ENCODE peak calls at places on chromosomes 13 and 19, in seven cellular contexts. C is H1, O is A549, U is PC-9, H is neuronal stem cell, A is neural progenitor cell, J is endothelial cell of umbilical vein. Z is an unnamed sample.

GRCh38 chr13:105232403-105232802 is 1303.1 kb downstream of the EFNB2 start:
- DNase-seq in A (no peak), H (no peak), O (no peak), J (no peak), C (no peak), U (no peak), Z (no peak)

GRCh38 chr13:30257433-30258099 is 49.8 kb downstream of the KATNAL1 start:
- DNase-seq in H (peak; percentile 46), C (peak; percentile 47), O (no peak), J (no peak), U (no peak), A (peak; percentile 82), Z (peak; percentile 50)

GRCh38 chr19:17205237-17206140 is 9.7 kb upstream of the USE1 start:
- DNase-seq in O (peak; percentile 72), A (peak; percentile 75), U (peak; percentile 57), C (peak; percentile 80), H (no peak), J (peak; percentile 50), Z (peak; percentile 81)

GRCh38 chr13:110826861-110827672 is 87.8 kb downstream of the ANKRD10 start:
- DNase-seq in C (no peak), H (no peak), O (no peak), A (no peak), U (no peak), J (no peak), Z (no peak)

GRCh38 chr13:108268713-108269112 is 805 bp upstream of the TNFSF13B start:
- DNase-seq in C (no peak), H (no peak), J (no peak), O (no peak), A (no peak), U (no peak), Z (no peak)

GRCh38 chr13:48403151-48403631 is 9.7 kb downstream of the LPAR6 start:
- DNase-seq in O (no peak), C (no peak), A (no peak), J (no peak), U (no peak), H (no peak), Z (no peak)

GRCh38 chr19:30066781-30067759 is 125.0 kb downstream of the URI1 start:
- DNase-seq in J (no peak), H (no peak), U (no peak), C (no peak), O (no peak), A (no peak), Z (no peak)

GRCh38 chr19:35029737-35030256 is 473 bp upstream of the SCN1B start:
- DNase-seq in O (peak; percentile 63), J (peak; percentile 31), H (no peak), U (no peak), A (no peak), C (peak; percentile 62), Z (no peak)

GRCh38 chr13:91346848-91347211 is 657 bp upstream of the MIR17HG start:
- DNase-seq in J (peak; percentile 39), C (no peak), U (no peak), O (peak; percentile 18), A (peak; percentile 51), H (peak; percentile 14), Z (peak; percentile 64)

GRCh38 chr19:38851622-38852230 is 1.9 kb upstream of the HNRNPL start:
- DNase-seq in A (peak; percentile 96), U (peak; percentile 73), C (peak; percentile 94), J (peak; percentile 86), O (peak; percentile 98), H (peak; percentile 92), Z (peak; percentile 95)

GRCh38 chr13:92640936-92641335 is 585.7 kb upstream of the GPC6 start:
- DNase-seq in O (no peak), A (no peak), J (no peak), C (no peak), H (no peak), U (no peak), Z (no peak)

GRCh38 chr13:30334663-30335386 is 27.5 kb upstream of the KATNAL1 start:
- DNase-seq in J (peak; percentile 37), U (no peak), C (peak; percentile 63), O (peak; percentile 44), H (peak; percentile 54), A (peak; percentile 64), Z (peak; percentile 58)

GRCh38 chr13:58247080-58247479 is 615.5 kb downstream of the PCDH17 start:
- DNase-seq in A (no peak), C (no peak), J (no peak), O (no peak), U (no peak), H (no peak), Z (no peak)

GRCh38 chr19:23283925-23284324 is 33.7 kb upstream of the ZNF724 start:
- DNase-seq in O (peak; percentile 61), H (no peak), U (no peak), C (peak; percentile 82), J (peak; percentile 4), A (peak; percentile 55), Z (peak; percentile 85)

GRCh38 chr19:2270572-2271515 is 11.1 kb downstream of the PEAK3 start:
- DNase-seq in H (no peak), U (no peak), J (peak; percentile 63), C (no peak), O (peak; percentile 64), A (peak; percentile 74), Z (peak; percentile 65)

GRCh38 chr13:104773775-104774174 is 1707.6 kb upstream of the SLC10A2 start:
- DNase-seq in U (peak; percentile 45), O (peak; percentile 12), J (peak; percentile 54), A (peak; percentile 81), C (peak; percentile 51), H (peak; percentile 35), Z (peak; percentile 78)

GRCh38 chr13:43244482-43244881 is 221.1 kb downstream of the DNAJC15 start:
- DNase-seq in H (no peak), A (no peak), O (no peak), C (no peak), J (no peak), U (no peak), Z (no peak)

GRCh38 chr19:51948979-51949378 is 21.7 kb downstream of the ZNF613 start:
- DNase-seq in A (no peak), C (no peak), J (no peak), O (no peak), H (no peak), U (no peak), Z (no peak)

GRCh38 chr13:19845758-19846157 is 17.7 kb downstream of the ZMYM5 start:
- DNase-seq in C (no peak), U (peak; percentile 83), H (no peak), O (peak; percentile 76), A (no peak), J (peak; percentile 62), Z (peak; percentile 11)

GRCh38 chr19:58034476-58034790 is 608 bp downstream of the ZSCAN1 start:
- DNase-seq in H (peak; percentile 17), U (no peak), O (no peak), C (peak; percentile 60), J (no peak), A (peak; percentile 51), Z (peak; percentile 37)

GRCh38 chr19:30656520-30657100 is 284.4 kb downstream of the ZNF536 start:
- DNase-seq in H (no peak), O (no peak), U (no peak), J (no peak), C (no peak), A (no peak), Z (no peak)

GRCh38 chr13:75685239-75685697 is 49.1 kb downstream of the LMO7 start:
- DNase-seq in U (peak; percentile 70), O (peak; percentile 52), C (no peak), H (peak; percentile 6), J (peak; percentile 16), A (peak; percentile 49), Z (peak; percentile 84)

GRCh38 chr19:12603714-12604113 is 6.9 kb downstream of the ZNF490 start:
- DNase-seq in J (no peak), H (no peak), U (no peak), A (no peak), C (no peak), O (no peak), Z (no peak)

GRCh38 chr19:2394669-2395292 is 32.6 kb downstream of the TIMM13 start:
- DNase-seq in O (no peak), H (no peak), J (no peak), C (no peak), U (no peak), A (no peak), Z (no peak)

DNA sequence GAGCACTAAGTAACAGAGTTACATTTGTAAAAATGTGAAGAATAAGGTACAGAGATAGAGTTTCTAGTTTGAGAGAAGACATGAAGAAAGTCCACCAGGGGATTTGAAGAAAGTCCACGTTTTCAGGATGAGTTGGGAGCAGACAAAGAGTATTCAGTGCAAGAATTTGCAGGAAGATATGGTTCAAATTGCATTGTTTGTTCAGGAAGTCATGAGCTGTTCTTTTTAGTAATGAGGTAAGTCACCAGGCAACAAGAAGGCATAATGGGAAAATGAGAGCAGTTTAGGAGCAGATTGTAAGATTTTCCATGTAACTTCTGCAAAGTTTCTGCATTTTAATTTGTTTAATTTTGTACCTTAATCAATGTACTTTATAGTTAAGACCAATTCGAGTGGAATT is 618.0 kb downstream of the DACH1 start:
- DNase-seq in J (peak; percentile 81), A (no peak), C (no peak), H (no peak), U (no peak), O (no peak), Z (no peak)
- H3K4me3 ChIP-seq in J (no peak overlapping the region), A (no peak overlapping the region), C (no peak overlapping the region), H (no peak overlapping the region), U (no peak overlapping the region), O (no peak overlapping the region), Z (no peak overlapping the region)

GRCh38 chr19:56367829-56368711 is 25.3 kb downstream of the ZNF582 start:
- DNase-seq in O (peak; percentile 91), A (peak; percentile 93), C (peak; percentile 96), U (no peak), J (peak; percentile 98), H (peak; percentile 91), Z (peak; percentile 99)

GRCh38 chr19:56372281-56372680 is 21.1 kb downstream of the ZNF582 start:
- DNase-seq in O (no peak), C (no peak), J (no peak), U (no peak), A (no peak), H (no peak), Z (no peak)

GRCh38 chr19:56369886-56370676 is 23.3 kb downstream of the ZNF582 start:
- DNase-seq in O (no peak), A (no peak), H (no peak), U (no peak), C (no peak), J (peak; percentile 91), Z (no peak)
- H3K4me2 ChIP-seq in O (no peak overlapping the region), A (peak overlapping the region; percentile 89), H (no peak overlapping the region), U (no peak overlapping the region), C (peak overlapping the region; percentile 77), J (no peak overlapping the region), Z (no peak overlapping the region)

GRCh38 chr13:31631071-31631470 is 108.3 kb upstream of the RXFP2 start:
- DNase-seq in A (no peak), U (no peak), O (no peak), J (peak; percentile 24), H (no peak), C (no peak), Z (peak; percentile 93)
- H3K4me3 ChIP-seq in A (no peak overlapping the region), U (no peak overlapping the region), O (no peak overlapping the region), J (no peak overlapping the region), H (no peak overlapping the region), C (no peak overlapping the region), Z (no peak overlapping the region)

DNA sequence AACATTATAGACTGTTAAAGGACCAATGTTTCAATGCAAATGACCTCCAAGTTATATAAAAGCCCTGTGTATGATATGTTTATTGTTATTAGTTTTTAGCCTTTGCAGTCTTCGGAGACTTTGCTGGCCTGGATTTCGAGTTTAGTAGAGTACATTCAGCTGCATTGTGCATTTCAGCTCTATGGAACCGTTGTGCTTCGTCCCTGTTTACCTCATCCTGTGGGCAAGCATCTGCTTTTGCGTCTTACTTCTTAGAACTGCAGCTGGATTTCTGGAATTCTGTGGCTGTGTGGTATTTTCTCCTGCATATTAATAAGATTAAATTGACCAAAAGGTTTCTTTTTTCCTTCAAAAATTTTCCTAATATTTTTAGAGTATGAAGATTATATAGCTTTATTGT is 138.6 kb downstream of the KCNRG start:
- DNase-seq in H (no peak), O (no peak), A (no peak), U (no peak), J (no peak), C (no peak), Z (no peak)
- H3K4me2 ChIP-seq in H (no peak overlapping the region), O (no peak overlapping the region), A (no peak overlapping the region), U (no peak overlapping the region), J (no peak overlapping the region), C (no peak overlapping the region), Z (no peak overlapping the region)

Z was measured in mesendoderm.